ENCODE peak calls at places on chromosomes 13 and 19, in seven cellular contexts. One of them, this sample, is unnamed.

GRCh38 chr13:105436946-105437345 is 1098.5 kb downstream of the EFNB2 start:
- DNase-seq in bronchial epithelial cell: no peak
- DNase-seq in stimulated activated effector memory CD8-positive, alpha-beta T cell treated with anti-CD3 and anti-CD28 coated beads, Interleukin-12 subunit alpha, Interleukin-12 subunit beta, amount 100 ng/mL, for 72 hours: no peak
- DNase-seq in naive B cell: no peak
- DNase-seq in AG04450: no peak
- DNase-seq in left lung: no peak
- DNase-seq in EL: no peak
- DNase-seq in this sample: no peak

GRCh38 chr19:18114483-18114882 is 16.9 kb downstream of the MAST3 start:
- DNase-seq in EL: no peak
- DNase-seq in AG04450: no peak
- DNase-seq in stimulated activated effector memory CD8-positive, alpha-beta T cell treated with anti-CD3 and anti-CD28 coated beads, Interleukin-12 subunit alpha, Interleukin-12 subunit beta, amount 100 ng/mL, for 72 hours: no peak
- DNase-seq in bronchial epithelial cell: no peak
- DNase-seq in left lung: no peak
- DNase-seq in naive B cell: no peak
- DNase-seq in this sample: no peak

GRCh38 chr19:14073232-14073924 is 792 bp downstream of the MISP3 start:
- DNase-seq in bronchial epithelial cell: peak
- DNase-seq in AG04450: no peak
- DNase-seq in stimulated activated effector memory CD8-positive, alpha-beta T cell treated with anti-CD3 and anti-CD28 coated beads, Interleukin-12 subunit alpha, Interleukin-12 subunit beta, amount 100 ng/mL, for 72 hours: peak
- DNase-seq in EL: peak
- DNase-seq in naive B cell: peak
- DNase-seq in left lung: peak
- DNase-seq in this sample: peak

GRCh38 chr13:94389544-94390351 is 89.7 kb downstream of the DCT start:
- DNase-seq in AG04450: no peak
- DNase-seq in left lung: no peak
- DNase-seq in EL: no peak
- DNase-seq in bronchial epithelial cell: no peak
- DNase-seq in stimulated activated effector memory CD8-positive, alpha-beta T cell treated with anti-CD3 and anti-CD28 coated beads, Interleukin-12 subunit alpha, Interleukin-12 subunit beta, amount 100 ng/mL, for 72 hours: no peak
- DNase-seq in naive B cell: no peak
- DNase-seq in this sample: no peak

GRCh38 chr19:18051887-18052286 is 34.8 kb downstream of the IL12RB1 start:
- DNase-seq in AG04450: no peak
- DNase-seq in bronchial epithelial cell: no peak
- DNase-seq in EL: no peak
- DNase-seq in naive B cell: no peak
- DNase-seq in stimulated activated effector memory CD8-positive, alpha-beta T cell treated with anti-CD3 and anti-CD28 coated beads, Interleukin-12 subunit alpha, Interleukin-12 subunit beta, amount 100 ng/mL, for 72 hours: no peak
- DNase-seq in left lung: no peak
- DNase-seq in this sample: no peak

GRCh38 chr13:109666656-109667448 is 119.5 kb downstream of the IRS2 start:
- DNase-seq in left lung: no peak
- DNase-seq in EL: peak
- DNase-seq in AG04450: no peak
- DNase-seq in naive B cell: no peak
- DNase-seq in bronchial epithelial cell: peak
- DNase-seq in stimulated activated effector memory CD8-positive, alpha-beta T cell treated with anti-CD3 and anti-CD28 coated beads, Interleukin-12 subunit alpha, Interleukin-12 subunit beta, amount 100 ng/mL, for 72 hours: no peak
- DNase-seq in this sample: no peak

GRCh38 chr13:45132384-45133064 is 12.2 kb downstream of the GTF2F2 start:
- DNase-seq in EL: no peak
- DNase-seq in naive B cell: no peak
- DNase-seq in left lung: no peak
- DNase-seq in stimulated activated effector memory CD8-positive, alpha-beta T cell treated with anti-CD3 and anti-CD28 coated beads, Interleukin-12 subunit alpha, Interleukin-12 subunit beta, amount 100 ng/mL, for 72 hours: no peak
- DNase-seq in AG04450: no peak
- DNase-seq in bronchial epithelial cell: no peak
- DNase-seq in this sample: no peak

GRCh38 chr13:71218960-71219359 is 648.0 kb downstream of the DACH1 start:
- DNase-seq in left lung: no peak
- DNase-seq in bronchial epithelial cell: peak
- DNase-seq in AG04450: no peak
- DNase-seq in EL: no peak
- DNase-seq in stimulated activated effector memory CD8-positive, alpha-beta T cell treated with anti-CD3 and anti-CD28 coated beads, Interleukin-12 subunit alpha, Interleukin-12 subunit beta, amount 100 ng/mL, for 72 hours: no peak
- DNase-seq in naive B cell: no peak
- DNase-seq in this sample: no peak

GRCh38 chr19:56124578-56124977 is 3.5 kb upstream of the ZNF787 start:
- DNase-seq in stimulated activated effector memory CD8-positive, alpha-beta T cell treated with anti-CD3 and anti-CD28 coated beads, Interleukin-12 subunit alpha, Interleukin-12 subunit beta, amount 100 ng/mL, for 72 hours: no peak
- DNase-seq in bronchial epithelial cell: no peak
- DNase-seq in naive B cell: no peak
- DNase-seq in left lung: no peak
- DNase-seq in AG04450: no peak
- DNase-seq in EL: no peak
- DNase-seq in this sample: no peak

GRCh38 chr13:49567501-49567900 is 17.9 kb downstream of the RCBTB1 start:
- DNase-seq in bronchial epithelial cell: no peak
- DNase-seq in stimulated activated effector memory CD8-positive, alpha-beta T cell treated with anti-CD3 and anti-CD28 coated beads, Interleukin-12 subunit alpha, Interleukin-12 subunit beta, amount 100 ng/mL, for 72 hours: no peak
- DNase-seq in EL: no peak
- DNase-seq in left lung: no peak
- DNase-seq in naive B cell: no peak
- DNase-seq in AG04450: no peak
- DNase-seq in this sample: no peak

GRCh38 chr13:50676602-50677001 is 166.9 kb downstream of the DLEU7 start:
- DNase-seq in left lung: no peak
- DNase-seq in AG04450: no peak
- DNase-seq in naive B cell: peak
- DNase-seq in bronchial epithelial cell: peak
- DNase-seq in stimulated activated effector memory CD8-positive, alpha-beta T cell treated with anti-CD3 and anti-CD28 coated beads, Interleukin-12 subunit alpha, Interleukin-12 subunit beta, amount 100 ng/mL, for 72 hours: no peak
- DNase-seq in EL: peak
- DNase-seq in this sample: no peak

GRCh38 chr19:52322429-52322828 is 13.6 kb upstream of the ZNF610 start:
- DNase-seq in EL: no peak
- DNase-seq in AG04450: no peak
- DNase-seq in bronchial epithelial cell: no peak
- DNase-seq in left lung: no peak
- DNase-seq in stimulated activated effector memory CD8-positive, alpha-beta T cell treated with anti-CD3 and anti-CD28 coated beads, Interleukin-12 subunit alpha, Interleukin-12 subunit beta, amount 100 ng/mL, for 72 hours: no peak
- DNase-seq in naive B cell: no peak
- DNase-seq in this sample: no peak

GRCh38 chr13:98775844-98776598 is 23.5 kb upstream of the SLC15A1 start:
- DNase-seq in bronchial epithelial cell: peak
- DNase-seq in stimulated activated effector memory CD8-positive, alpha-beta T cell treated with anti-CD3 and anti-CD28 coated beads, Interleukin-12 subunit alpha, Interleukin-12 subunit beta, amount 100 ng/mL, for 72 hours: no peak
- DNase-seq in naive B cell: no peak
- DNase-seq in left lung: peak
- DNase-seq in EL: peak
- DNase-seq in AG04450: no peak
- DNase-seq in this sample: no peak

GRCh38 chr13:74871671-74872070 is 610.3 kb downstream of the TBC1D4 start:
- DNase-seq in stimulated activated effector memory CD8-positive, alpha-beta T cell treated with anti-CD3 and anti-CD28 coated beads, Interleukin-12 subunit alpha, Interleukin-12 subunit beta, amount 100 ng/mL, for 72 hours: no peak
- DNase-seq in bronchial epithelial cell: no peak
- DNase-seq in left lung: no peak
- DNase-seq in naive B cell: no peak
- DNase-seq in EL: peak
- DNase-seq in AG04450: no peak
- DNase-seq in this sample: no peak

GRCh38 chr13:65585346-65585745 is 1644.8 kb downstream of the PCDH9 start:
- DNase-seq in bronchial epithelial cell: no peak
- DNase-seq in naive B cell: no peak
- DNase-seq in EL: no peak
- DNase-seq in AG04450: no peak
- DNase-seq in left lung: peak
- DNase-seq in stimulated activated effector memory CD8-positive, alpha-beta T cell treated with anti-CD3 and anti-CD28 coated beads, Interleukin-12 subunit alpha, Interleukin-12 subunit beta, amount 100 ng/mL, for 72 hours: no peak
- DNase-seq in this sample: no peak

GRCh38 chr13:77139311-77139710 is 112.4 kb upstream of the FBXL3 start:
- DNase-seq in stimulated activated effector memory CD8-positive, alpha-beta T cell treated with anti-CD3 and anti-CD28 coated beads, Interleukin-12 subunit alpha, Interleukin-12 subunit beta, amount 100 ng/mL, for 72 hours: no peak
- DNase-seq in EL: no peak
- DNase-seq in bronchial epithelial cell: no peak
- DNase-seq in left lung: no peak
- DNase-seq in naive B cell: no peak
- DNase-seq in AG04450: no peak
- DNase-seq in this sample: no peak

GRCh38 chr13:114212096-114212495 is 22.6 kb upstream of the CDC16 start:
- DNase-seq in naive B cell: no peak
- DNase-seq in EL: peak
- DNase-seq in stimulated activated effector memory CD8-positive, alpha-beta T cell treated with anti-CD3 and anti-CD28 coated beads, Interleukin-12 subunit alpha, Interleukin-12 subunit beta, amount 100 ng/mL, for 72 hours: no peak
- DNase-seq in AG04450: no peak
- DNase-seq in bronchial epithelial cell: peak
- DNase-seq in left lung: no peak
- DNase-seq in this sample: no peak

GRCh38 chr13:75947448-75947847 is 311.3 kb downstream of the LMO7 start:
- DNase-seq in stimulated activated effector memory CD8-positive, alpha-beta T cell treated with anti-CD3 and anti-CD28 coated beads, Interleukin-12 subunit alpha, Interleukin-12 subunit beta, amount 100 ng/mL, for 72 hours: no peak
- DNase-seq in naive B cell: no peak
- DNase-seq in left lung: no peak
- DNase-seq in AG04450: no peak
- DNase-seq in bronchial epithelial cell: no peak
- DNase-seq in EL: no peak
- DNase-seq in this sample: no peak

GRCh38 chr19:33110201-33110910 is 21.6 kb upstream of the WDR88 start:
- DNase-seq in stimulated activated effector memory CD8-positive, alpha-beta T cell treated with anti-CD3 and anti-CD28 coated beads, Interleukin-12 subunit alpha, Interleukin-12 subunit beta, amount 100 ng/mL, for 72 hours: no peak
- DNase-seq in EL: peak
- DNase-seq in AG04450: peak
- DNase-seq in left lung: no peak
- DNase-seq in bronchial epithelial cell: no peak
- DNase-seq in naive B cell: no peak
- DNase-seq in this sample: no peak

GRCh38 chr19:45496349-45496953 is 396 bp downstream of the RTN2 start:
- DNase-seq in stimulated activated effector memory CD8-positive, alpha-beta T cell treated with anti-CD3 and anti-CD28 coated beads, Interleukin-12 subunit alpha, Interleukin-12 subunit beta, amount 100 ng/mL, for 72 hours: peak
- DNase-seq in AG04450: no peak
- DNase-seq in bronchial epithelial cell: no peak
- DNase-seq in naive B cell: no peak
- DNase-seq in left lung: peak
- DNase-seq in EL: peak
- DNase-seq in this sample: peak

GRCh38 chr19:11577451-11578341 is at the start of gene ACP5:
- DNase-seq in naive B cell: no peak
- DNase-seq in left lung: no peak
- DNase-seq in AG04450: no peak
- DNase-seq in bronchial epithelial cell: peak
- DNase-seq in stimulated activated effector memory CD8-positive, alpha-beta T cell treated with anti-CD3 and anti-CD28 coated beads, Interleukin-12 subunit alpha, Interleukin-12 subunit beta, amount 100 ng/mL, for 72 hours: no peak
- DNase-seq in EL: no peak
- DNase-seq in this sample: no peak

GRCh38 chr19:46015080-46015960 is 7.5 kb downstream of the PGLYRP1 start:
- DNase-seq in bronchial epithelial cell: peak
- DNase-seq in left lung: peak
- DNase-seq in naive B cell: peak
- DNase-seq in stimulated activated effector memory CD8-positive, alpha-beta T cell treated with anti-CD3 and anti-CD28 coated beads, Interleukin-12 subunit alpha, Interleukin-12 subunit beta, amount 100 ng/mL, for 72 hours: peak
- DNase-seq in EL: peak
- DNase-seq in AG04450: no peak
- DNase-seq in this sample: peak

GRCh38 chr13:76594435-76594834 is 291.8 kb downstream of the KCTD12 start:
- DNase-seq in naive B cell: no peak
- DNase-seq in AG04450: no peak
- DNase-seq in stimulated activated effector memory CD8-positive, alpha-beta T cell treated with anti-CD3 and anti-CD28 coated beads, Interleukin-12 subunit alpha, Interleukin-12 subunit beta, amount 100 ng/mL, for 72 hours: no peak
- DNase-seq in bronchial epithelial cell: no peak
- DNase-seq in EL: no peak
- DNase-seq in left lung: no peak
- DNase-seq in this sample: no peak

GRCh38 chr13:44969858-44970484 is 19.3 kb downstream of the NUFIP1 start:
- DNase-seq in naive B cell: peak
- DNase-seq in AG04450: peak
- DNase-seq in stimulated activated effector memory CD8-positive, alpha-beta T cell treated with anti-CD3 and anti-CD28 coated beads, Interleukin-12 subunit alpha, Interleukin-12 subunit beta, amount 100 ng/mL, for 72 hours: no peak
- DNase-seq in EL: peak
- DNase-seq in bronchial epithelial cell: peak
- DNase-seq in left lung: no peak
- DNase-seq in this sample: no peak

GRCh38 chr13:67353031-67353430 is 122.9 kb upstream of the PCDH9 start:
- DNase-seq in EL: no peak
- DNase-seq in AG04450: no peak
- DNase-seq in left lung: no peak
- DNase-seq in stimulated activated effector memory CD8-positive, alpha-beta T cell treated with anti-CD3 and anti-CD28 coated beads, Interleukin-12 subunit alpha, Interleukin-12 subunit beta, amount 100 ng/mL, for 72 hours: no peak
- DNase-seq in naive B cell: no peak
- DNase-seq in bronchial epithelial cell: no peak
- DNase-seq in this sample: no peak

GRCh38 chr13:74206061-74206561 is 71.9 kb upstream of the KLF12 start:
- DNase-seq in AG04450: peak
- DNase-seq in EL: peak
- DNase-seq in stimulated activated effector memory CD8-positive, alpha-beta T cell treated with anti-CD3 and anti-CD28 coated beads, Interleukin-12 subunit alpha, Interleukin-12 subunit beta, amount 100 ng/mL, for 72 hours: no peak
- DNase-seq in bronchial epithelial cell: peak
- DNase-seq in left lung: no peak
- DNase-seq in naive B cell: no peak
- DNase-seq in this sample: no peak

GRCh38 chr19:35247526-35248309 is 1.1 kb upstream of the LSR start:
- DNase-seq in stimulated activated effector memory CD8-positive, alpha-beta T cell treated with anti-CD3 and anti-CD28 coated beads, Interleukin-12 subunit alpha, Interleukin-12 subunit beta, amount 100 ng/mL, for 72 hours: peak
- DNase-seq in bronchial epithelial cell: peak
- DNase-seq in left lung: peak
- DNase-seq in AG04450: no peak
- DNase-seq in EL: peak
- DNase-seq in naive B cell: no peak
- DNase-seq in this sample: peak

GRCh38 chr19:2410023-2410422 is 17.4 kb downstream of the TIMM13 start:
- DNase-seq in stimulated activated effector memory CD8-positive, alpha-beta T cell treated with anti-CD3 and anti-CD28 coated beads, Interleukin-12 subunit alpha, Interleukin-12 subunit beta, amount 100 ng/mL, for 72 hours: no peak
- DNase-seq in bronchial epithelial cell: no peak
- DNase-seq in AG04450: no peak
- DNase-seq in naive B cell: no peak
- DNase-seq in left lung: no peak
- DNase-seq in EL: no peak
- DNase-seq in this sample: no peak

GRCh38 chr13:41649659-41650058 is 192.3 kb downstream of the RGCC start:
- DNase-seq in stimulated activated effector memory CD8-positive, alpha-beta T cell treated with anti-CD3 and anti-CD28 coated beads, Interleukin-12 subunit alpha, Interleukin-12 subunit beta, amount 100 ng/mL, for 72 hours: no peak
- DNase-seq in bronchial epithelial cell: no peak
- DNase-seq in naive B cell: no peak
- DNase-seq in AG04450: no peak
- DNase-seq in left lung: no peak
- DNase-seq in EL: peak
- DNase-seq in this sample: no peak

GRCh38 chr19:40147693-40148347 is 43.4 kb upstream of the MAP3K10 start:
- DNase-seq in naive B cell: no peak
- DNase-seq in stimulated activated effector memory CD8-positive, alpha-beta T cell treated with anti-CD3 and anti-CD28 coated beads, Interleukin-12 subunit alpha, Interleukin-12 subunit beta, amount 100 ng/mL, for 72 hours: no peak
- DNase-seq in left lung: no peak
- DNase-seq in bronchial epithelial cell: peak
- DNase-seq in AG04450: peak
- DNase-seq in EL: peak
- DNase-seq in this sample: peak

GRCh38 chr13:97568850-97569249 is 134.9 kb downstream of the RAP2A start:
- DNase-seq in naive B cell: no peak
- DNase-seq in AG04450: no peak
- DNase-seq in EL: no peak
- DNase-seq in left lung: no peak
- DNase-seq in bronchial epithelial cell: peak
- DNase-seq in stimulated activated effector memory CD8-positive, alpha-beta T cell treated with anti-CD3 and anti-CD28 coated beads, Interleukin-12 subunit alpha, Interleukin-12 subunit beta, amount 100 ng/mL, for 72 hours: no peak
- DNase-seq in this sample: no peak

GRCh38 chr13:94169783-94170513 is 309.5 kb downstream of the DCT start:
- DNase-seq in naive B cell: no peak
- DNase-seq in AG04450: no peak
- DNase-seq in EL: no peak
- DNase-seq in stimulated activated effector memory CD8-positive, alpha-beta T cell treated with anti-CD3 and anti-CD28 coated beads, Interleukin-12 subunit alpha, Interleukin-12 subunit beta, amount 100 ng/mL, for 72 hours: no peak
- DNase-seq in left lung: peak
- DNase-seq in bronchial epithelial cell: no peak
- DNase-seq in this sample: no peak

GRCh38 chr13:54305377-54305776 is 1276.8 kb downstream of the OLFM4 start:
- DNase-seq in stimulated activated effector memory CD8-positive, alpha-beta T cell treated with anti-CD3 and anti-CD28 coated beads, Interleukin-12 subunit alpha, Interleukin-12 subunit beta, amount 100 ng/mL, for 72 hours: no peak
- DNase-seq in AG04450: no peak
- DNase-seq in left lung: no peak
- DNase-seq in EL: no peak
- DNase-seq in naive B cell: no peak
- DNase-seq in bronchial epithelial cell: no peak
- DNase-seq in this sample: no peak

GRCh38 chr13:110363009-110363408 is 55.9 kb downstream of the COL4A2 start:
- DNase-seq in naive B cell: no peak
- DNase-seq in EL: no peak
- DNase-seq in left lung: no peak
- DNase-seq in bronchial epithelial cell: no peak
- DNase-seq in stimulated activated effector memory CD8-positive, alpha-beta T cell treated with anti-CD3 and anti-CD28 coated beads, Interleukin-12 subunit alpha, Interleukin-12 subunit beta, amount 100 ng/mL, for 72 hours: no peak
- DNase-seq in AG04450: no peak
- DNase-seq in this sample: no peak

GRCh38 chr13:109331898-109332297 is 454.5 kb downstream of the IRS2 start:
- DNase-seq in AG04450: no peak
- DNase-seq in stimulated activated effector memory CD8-positive, alpha-beta T cell treated with anti-CD3 and anti-CD28 coated beads, Interleukin-12 subunit alpha, Interleukin-12 subunit beta, amount 100 ng/mL, for 72 hours: no peak
- DNase-seq in EL: peak
- DNase-seq in naive B cell: no peak
- DNase-seq in bronchial epithelial cell: no peak
- DNase-seq in left lung: no peak
- DNase-seq in this sample: no peak

GRCh38 chr13:92913840-92914239 is 312.8 kb upstream of the GPC6 start:
- DNase-seq in EL: no peak
- DNase-seq in left lung: no peak
- DNase-seq in naive B cell: no peak
- DNase-seq in bronchial epithelial cell: no peak
- DNase-seq in AG04450: no peak
- DNase-seq in stimulated activated effector memory CD8-positive, alpha-beta T cell treated with anti-CD3 and anti-CD28 coated beads, Interleukin-12 subunit alpha, Interleukin-12 subunit beta, amount 100 ng/mL, for 72 hours: no peak
- DNase-seq in this sample: no peak

GRCh38 chr19:38015771-38016170 is 108.8 kb downstream of the SIPA1L3 start:
- DNase-seq in AG04450: no peak
- DNase-seq in bronchial epithelial cell: no peak
- DNase-seq in left lung: no peak
- DNase-seq in EL: no peak
- DNase-seq in naive B cell: no peak
- DNase-seq in stimulated activated effector memory CD8-positive, alpha-beta T cell treated with anti-CD3 and anti-CD28 coated beads, Interleukin-12 subunit alpha, Interleukin-12 subunit beta, amount 100 ng/mL, for 72 hours: no peak
- DNase-seq in this sample: no peak